ENCODE peak calls at places on chromosomes 16 and 17, in seven cellular contexts. J is islet precursor cell; R is activated CD4-positive, alpha-beta T cell treated with anti-CD3 and anti-CD28 coated beads, Interleukin-2, amount 50 U/mL, for 24 hours; C is right cardiac atrium; H is stimulated activated CD8-positive, alpha-beta memory T cell treated with anti-CD3 and anti-CD28 coated beads, Interleukin-4, amount 100 ng/mL, for 1 hour; Y is NCI-H1694 treated with DMSO at 0.1 percent for 48 hours; W is cardiac fibroblast. I is an unnamed sample.

GRCh38 chr17:44541884-44542581 is 15.3 kb upstream of the FZD2 start:
- DNase-seq in J (peak; percentile 80), R (no peak), C (no peak), H (no peak), Y (no peak), W (no peak), I (no peak)

GRCh38 chr17:79002796-79003593 is 6.6 kb downstream of the CANT1 start:
- DNase-seq in J (peak; percentile 53), R (no peak), C (no peak), H (no peak), Y (no peak), W (no peak), I (no peak)

GRCh38 chr17:54992797-54993639 is 24.5 kb downstream of the STXBP4 start:
- DNase-seq in J (no peak), R (peak; percentile 9), C (no peak), H (no peak), Y (peak; percentile 81), W (peak; percentile 66), I (peak; percentile 67)

GRCh38 chr16:57720142-57720575 is 15.4 kb upstream of the KATNB1 start:
- DNase-seq in J (peak; percentile 80), R (no peak), C (peak; percentile 55), H (no peak), Y (peak; percentile 5), W (peak; percentile 75), I (peak; percentile 1)

GRCh38 chr16:79278506-79278905 is 322.0 kb downstream of the MAF start:
- DNase-seq in J (no peak), R (peak; percentile 65), C (no peak), H (no peak), Y (no peak), W (no peak), I (no peak)

GRCh38 chr17:83057793-83058477 is 21.5 kb upstream of the METRNL start:
- DNase-seq in J (peak; percentile 53), R (no peak), C (peak; percentile 63), H (no peak), Y (no peak), W (no peak), I (no peak)

GRCh38 chr17:45123930-45124796 is 8.2 kb downstream of the PLCD3 start:
- DNase-seq in J (peak; percentile 95), R (no peak), C (peak; percentile 77), H (no peak), Y (no peak), W (peak; percentile 88), I (peak; percentile 85)

GRCh38 chr17:50916026-50916707 is 50.0 kb upstream of the TOB1 start:
- DNase-seq in J (no peak), R (peak; percentile 27), C (no peak), H (no peak), Y (no peak), W (no peak), I (no peak)

GRCh38 chr17:66152756-66153155 is 39.2 kb downstream of the CEP112 start:
- DNase-seq in J (no peak), R (no peak), C (no peak), H (no peak), Y (no peak), W (peak; percentile 34), I (no peak)

GRCh38 chr17:27644586-27644985 is 13.6 kb downstream of the LGALS9 start:
- DNase-seq in J (no peak), R (no peak), C (peak; percentile 60), H (no peak), Y (no peak), W (peak; percentile 36), I (no peak)

GRCh38 chr16:55809386-55809785 is 23.5 kb downstream of the CES1 start:
- DNase-seq in J (peak; percentile 40), R (no peak), C (no peak), H (no peak), Y (no peak), W (no peak), I (no peak)

GRCh38 chr17:77418609-77419008 is 277.8 kb downstream of the SEC14L1 start:
- DNase-seq in J (no peak), R (no peak), C (no peak), H (no peak), Y (no peak), W (no peak), I (no peak)